ENCODE peak calls at places on chromosomes 7 and 10, in seven cellular contexts. One of them, this sample, is unnamed.

GRCh38 chr10:24642921-24643678 is 80.6 kb downstream of the ARHGAP21 start:
- DNase-seq in sigmoid colon: no peak
- DNase-seq in GM12892: no peak
- DNase-seq in vagina: no peak
- DNase-seq in breast epithelium: no peak
- DNase-seq in stomach: no peak
- DNase-seq in Panc1: peak; percentile 55
- DNase-seq in this sample: no peak

GRCh38 chr10:14397069-14397468 is 66.3 kb upstream of the FRMD4A start:
- DNase-seq in sigmoid colon: no peak
- DNase-seq in GM12892: no peak
- DNase-seq in vagina: no peak
- DNase-seq in breast epithelium: no peak
- DNase-seq in stomach: no peak
- DNase-seq in Panc1: no peak
- DNase-seq in this sample: no peak

GRCh38 chr10:59362991-59363390 is 642 bp upstream of the FAM13C start:
- DNase-seq in sigmoid colon: peak; percentile 90
- DNase-seq in GM12892: no peak
- DNase-seq in vagina: no peak
- DNase-seq in breast epithelium: peak; percentile 60
- DNase-seq in stomach: peak; percentile 50
- DNase-seq in Panc1: no peak
- DNase-seq in this sample: peak; percentile 93

GRCh38 chr10:49605177-49605938 is 4.8 kb upstream of the SLC18A3 start:
- DNase-seq in sigmoid colon: no peak
- DNase-seq in GM12892: no peak
- DNase-seq in vagina: peak; percentile 64
- DNase-seq in breast epithelium: no peak
- DNase-seq in stomach: peak; percentile 10
- DNase-seq in Panc1: no peak
- DNase-seq in this sample: no peak

GRCh38 chr10:4013651-4014085 is 228.7 kb upstream of the KLF6 start:
- DNase-seq in sigmoid colon: no peak
- DNase-seq in GM12892: no peak
- DNase-seq in vagina: no peak
- DNase-seq in breast epithelium: no peak
- DNase-seq in stomach: no peak
- DNase-seq in Panc1: no peak
- DNase-seq in this sample: peak; percentile 45

GRCh38 chr10:92785118-92785517 is 63.2 kb upstream of the EXOC6 start:
- DNase-seq in sigmoid colon: no peak
- DNase-seq in GM12892: no peak
- DNase-seq in vagina: no peak
- DNase-seq in breast epithelium: no peak
- DNase-seq in stomach: no peak
- DNase-seq in Panc1: no peak
- DNase-seq in this sample: no peak

GRCh38 chr7:142859829-142860228 is 5.0 kb downstream of the EPHB6 start:
- DNase-seq in sigmoid colon: peak; percentile 66
- DNase-seq in GM12892: no peak
- DNase-seq in vagina: no peak
- DNase-seq in breast epithelium: peak; percentile 52
- DNase-seq in stomach: no peak
- DNase-seq in Panc1: no peak
- DNase-seq in this sample: no peak

GRCh38 chr7:142750321-142750938 is 1.2 kb downstream of the PRSS1 start:
- DNase-seq in sigmoid colon: no peak
- DNase-seq in GM12892: no peak
- DNase-seq in vagina: peak; percentile 25
- DNase-seq in breast epithelium: no peak
- DNase-seq in stomach: no peak
- DNase-seq in Panc1: no peak
- DNase-seq in this sample: peak; percentile 86

GRCh38 chr10:51342381-51342780 is 268.1 kb downstream of the PRKG1 start:
- DNase-seq in sigmoid colon: no peak
- DNase-seq in GM12892: no peak
- DNase-seq in vagina: no peak
- DNase-seq in breast epithelium: no peak
- DNase-seq in stomach: no peak
- DNase-seq in Panc1: no peak
- DNase-seq in this sample: no peak

GRCh38 chr10:103645141-103646054 is 151.9 kb downstream of the NEURL1 start:
- DNase-seq in sigmoid colon: peak; percentile 86
- DNase-seq in GM12892: no peak
- DNase-seq in vagina: no peak
- DNase-seq in breast epithelium: no peak
- DNase-seq in stomach: peak; percentile 43
- DNase-seq in Panc1: no peak
- DNase-seq in this sample: peak; percentile 96

GRCh38 chr7:150788474-150789269 is 11.5 kb downstream of the TMEM176B start:
- DNase-seq in sigmoid colon: peak; percentile 79
- DNase-seq in GM12892: no peak
- DNase-seq in vagina: no peak
- DNase-seq in breast epithelium: no peak
- DNase-seq in stomach: no peak
- DNase-seq in Panc1: no peak
- DNase-seq in this sample: no peak
- TF ChIP-seq POLR2AphosphoS5 in sigmoid colon: no peak
- TF ChIP-seq POLR2AphosphoS5 in GM12892: no peak
- TF ChIP-seq POLR2AphosphoS5 in vagina: no peak
- TF ChIP-seq POLR2AphosphoS5 in breast epithelium: no peak
- TF ChIP-seq POLR2AphosphoS5 in stomach: peak; percentile 24
- TF ChIP-seq POLR2AphosphoS5 in Panc1: no peak
- TF ChIP-seq POLR2AphosphoS5 in this sample: no peak

GRCh38 chr10:77374189-77374656 is 263.4 kb downstream of the KCNMA1 start:
- DNase-seq in sigmoid colon: peak; percentile 87
- DNase-seq in GM12892: no peak
- DNase-seq in vagina: no peak
- DNase-seq in breast epithelium: no peak
- DNase-seq in stomach: no peak
- DNase-seq in Panc1: no peak
- DNase-seq in this sample: no peak
- TF ChIP-seq POLR2AphosphoS5 in sigmoid colon: peak; percentile 84
- TF ChIP-seq POLR2AphosphoS5 in GM12892: no peak
- TF ChIP-seq POLR2AphosphoS5 in vagina: no peak
- TF ChIP-seq POLR2AphosphoS5 in breast epithelium: no peak
- TF ChIP-seq POLR2AphosphoS5 in stomach: peak; percentile 75
- TF ChIP-seq POLR2AphosphoS5 in Panc1: no peak
- TF ChIP-seq POLR2AphosphoS5 in this sample: peak; percentile 64

DNA sequence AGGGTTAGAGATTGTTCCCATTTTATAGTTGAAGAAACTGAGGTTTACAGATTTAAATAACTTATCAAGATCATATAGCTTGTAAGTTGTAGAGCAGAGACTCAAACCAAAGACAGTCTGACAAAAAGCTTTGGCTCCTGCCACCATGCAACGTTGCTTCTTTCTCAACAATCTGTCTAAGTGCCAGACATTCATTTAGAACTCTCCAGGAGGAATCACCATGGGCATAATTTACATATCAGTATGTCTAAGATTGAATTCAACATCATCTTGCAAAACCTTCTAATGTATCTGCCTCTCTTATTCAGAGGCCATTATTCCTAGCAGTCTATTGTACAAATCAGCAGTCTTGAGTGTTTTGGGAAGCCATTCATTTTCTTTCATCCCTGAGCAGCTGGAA is 163.5 kb upstream of the PLXDC2 start:
- DNase-seq in sigmoid colon: no peak
- DNase-seq in GM12892: no peak
- DNase-seq in vagina: no peak
- DNase-seq in breast epithelium: no peak
- DNase-seq in stomach: no peak
- DNase-seq in Panc1: no peak
- DNase-seq in this sample: no peak
- TF ChIP-seq POLR2AphosphoS5 in sigmoid colon: no peak
- TF ChIP-seq POLR2AphosphoS5 in GM12892: no peak
- TF ChIP-seq POLR2AphosphoS5 in vagina: no peak
- TF ChIP-seq POLR2AphosphoS5 in breast epithelium: no peak
- TF ChIP-seq POLR2AphosphoS5 in stomach: no peak
- TF ChIP-seq POLR2AphosphoS5 in Panc1: no peak
- TF ChIP-seq POLR2AphosphoS5 in this sample: no peak

GRCh38 chr10:21036757-21037156 is 139.6 kb upstream of the NEBL start:
- DNase-seq in sigmoid colon: no peak
- DNase-seq in GM12892: no peak
- DNase-seq in vagina: no peak
- DNase-seq in breast epithelium: no peak
- DNase-seq in stomach: no peak
- DNase-seq in Panc1: no peak
- DNase-seq in this sample: no peak

GRCh38 chr10:21047511-21047910 is 150.4 kb upstream of the NEBL start:
- DNase-seq in sigmoid colon: no peak
- DNase-seq in GM12892: no peak
- DNase-seq in vagina: no peak
- DNase-seq in breast epithelium: no peak
- DNase-seq in stomach: no peak
- DNase-seq in Panc1: no peak
- DNase-seq in this sample: no peak

GRCh38 chr10:21047096-21047495 is 150.0 kb upstream of the NEBL start:
- DNase-seq in sigmoid colon: no peak
- DNase-seq in GM12892: no peak
- DNase-seq in vagina: no peak
- DNase-seq in breast epithelium: no peak
- DNase-seq in stomach: no peak
- DNase-seq in Panc1: no peak
- DNase-seq in this sample: no peak

GRCh38 chr10:21042536-21042935 is 145.4 kb upstream of the NEBL start:
- DNase-seq in sigmoid colon: no peak
- DNase-seq in GM12892: no peak
- DNase-seq in vagina: no peak
- DNase-seq in breast epithelium: no peak
- DNase-seq in stomach: no peak
- DNase-seq in Panc1: no peak
- DNase-seq in this sample: no peak

GRCh38 chr10:21041763-21042458 is 144.8 kb upstream of the NEBL start:
- DNase-seq in sigmoid colon: no peak
- DNase-seq in GM12892: no peak
- DNase-seq in vagina: no peak
- DNase-seq in breast epithelium: no peak
- DNase-seq in stomach: no peak
- DNase-seq in Panc1: no peak
- DNase-seq in this sample: no peak
- TF ChIP-seq POLR2AphosphoS5 in sigmoid colon: no peak
- TF ChIP-seq POLR2AphosphoS5 in GM12892: no peak
- TF ChIP-seq POLR2AphosphoS5 in vagina: no peak
- TF ChIP-seq POLR2AphosphoS5 in breast epithelium: no peak
- TF ChIP-seq POLR2AphosphoS5 in stomach: no peak
- TF ChIP-seq POLR2AphosphoS5 in Panc1: no peak
- TF ChIP-seq POLR2AphosphoS5 in this sample: no peak

GRCh38 chr10:122050811-122051210 is 61.8 kb downstream of the TACC2 start:
- DNase-seq in sigmoid colon: no peak
- DNase-seq in GM12892: no peak
- DNase-seq in vagina: no peak
- DNase-seq in breast epithelium: no peak
- DNase-seq in stomach: no peak
- DNase-seq in Panc1: no peak
- DNase-seq in this sample: no peak
- TF ChIP-seq POLR2AphosphoS5 in sigmoid colon: no peak
- TF ChIP-seq POLR2AphosphoS5 in GM12892: no peak
- TF ChIP-seq POLR2AphosphoS5 in vagina: no peak
- TF ChIP-seq POLR2AphosphoS5 in breast epithelium: no peak
- TF ChIP-seq POLR2AphosphoS5 in stomach: no peak
- TF ChIP-seq POLR2AphosphoS5 in Panc1: no peak
- TF ChIP-seq POLR2AphosphoS5 in this sample: no peak

DNA sequence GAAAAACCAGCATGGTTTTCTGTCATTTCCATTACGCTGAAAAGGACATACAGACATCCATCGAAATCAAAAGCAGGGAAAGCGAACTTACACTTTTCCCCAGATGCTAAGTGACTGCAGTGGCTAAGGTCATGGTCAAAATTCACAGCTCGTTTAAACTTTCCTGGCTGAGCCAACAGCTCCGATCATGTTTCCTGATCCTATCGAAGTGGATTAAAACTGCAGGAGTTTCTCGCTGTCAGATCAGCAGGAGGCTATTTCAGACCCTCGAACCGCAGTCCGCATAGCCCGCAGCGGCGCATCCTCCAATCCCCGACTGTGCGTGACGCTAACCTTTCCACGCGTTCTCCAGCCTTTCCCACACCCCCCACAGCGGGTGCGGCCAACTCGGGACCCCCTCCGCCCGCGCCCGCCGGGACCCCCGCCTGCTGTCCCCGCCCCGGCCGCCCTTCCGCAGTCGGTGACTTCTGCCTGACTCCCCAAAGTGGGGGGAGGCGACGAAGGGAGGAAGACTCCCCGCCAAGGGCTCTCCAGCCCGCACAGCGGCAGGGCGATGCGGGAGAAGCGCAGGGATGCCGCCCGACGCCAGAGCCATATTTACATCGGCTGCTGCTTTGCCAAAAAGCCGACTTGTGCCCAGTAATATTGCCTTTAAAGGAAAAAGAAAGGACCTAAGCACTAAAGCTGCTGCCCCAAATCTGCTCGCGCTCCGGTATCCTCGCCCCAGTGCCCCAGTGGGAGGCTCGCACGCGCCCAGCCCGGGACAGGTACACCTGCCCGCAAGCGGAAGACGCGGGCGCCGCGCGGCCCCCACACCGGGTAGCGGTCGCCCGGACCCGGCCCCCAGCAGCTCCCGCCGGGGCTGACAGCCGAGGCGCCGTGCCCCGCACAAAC is 1.2 kb downstream of the PIP4K2A start:
- DNase-seq in sigmoid colon: no peak
- DNase-seq in GM12892: peak; percentile 27
- DNase-seq in vagina: no peak
- DNase-seq in breast epithelium: no peak
- DNase-seq in stomach: peak; percentile 38
- DNase-seq in Panc1: no peak
- DNase-seq in this sample: no peak
- TF ChIP-seq POLR2AphosphoS5 in sigmoid colon: no peak
- TF ChIP-seq POLR2AphosphoS5 in GM12892: no peak
- TF ChIP-seq POLR2AphosphoS5 in vagina: no peak
- TF ChIP-seq POLR2AphosphoS5 in breast epithelium: no peak
- TF ChIP-seq POLR2AphosphoS5 in stomach: no peak
- TF ChIP-seq POLR2AphosphoS5 in Panc1: no peak
- TF ChIP-seq POLR2AphosphoS5 in this sample: no peak

DNA sequence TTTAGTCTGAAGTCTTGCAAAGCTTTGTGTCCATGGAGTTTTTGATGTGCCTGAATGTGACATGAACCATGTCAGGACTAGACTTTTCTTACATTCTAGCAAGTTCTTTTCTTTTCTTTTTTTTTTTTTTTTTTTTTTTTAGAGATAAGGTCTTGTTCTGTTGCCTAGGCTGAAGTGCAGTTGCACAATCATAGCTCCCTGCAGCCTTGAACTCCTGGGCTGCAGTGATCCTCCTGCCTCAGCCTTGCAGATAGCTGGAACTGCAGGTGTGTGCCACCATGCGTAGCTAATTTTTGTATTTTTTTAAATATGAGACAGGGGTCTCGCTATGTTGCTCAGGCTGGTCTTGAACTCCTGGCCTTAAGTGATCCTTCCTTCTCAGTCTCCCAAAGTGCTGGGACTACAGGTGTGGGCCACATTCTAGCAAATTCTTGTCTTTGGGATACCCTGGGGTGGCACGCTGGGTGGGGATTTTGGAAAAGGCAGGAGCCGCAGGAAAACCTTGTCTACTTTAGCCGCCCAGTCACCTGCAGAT is 152.8 kb downstream of the SVIL start:
- DNase-seq in sigmoid colon: no peak
- DNase-seq in GM12892: no peak
- DNase-seq in vagina: no peak
- DNase-seq in breast epithelium: no peak
- DNase-seq in stomach: no peak
- DNase-seq in Panc1: no peak
- DNase-seq in this sample: no peak
- TF ChIP-seq POLR2AphosphoS5 in sigmoid colon: no peak
- TF ChIP-seq POLR2AphosphoS5 in GM12892: no peak
- TF ChIP-seq POLR2AphosphoS5 in vagina: no peak
- TF ChIP-seq POLR2AphosphoS5 in breast epithelium: no peak
- TF ChIP-seq POLR2AphosphoS5 in stomach: no peak
- TF ChIP-seq POLR2AphosphoS5 in Panc1: no peak
- TF ChIP-seq POLR2AphosphoS5 in this sample: no peak

GRCh38 chr10:119197921-119198320 is 9.4 kb upstream of the GRK5 start:
- DNase-seq in sigmoid colon: no peak
- DNase-seq in GM12892: no peak
- DNase-seq in vagina: no peak
- DNase-seq in breast epithelium: no peak
- DNase-seq in stomach: no peak
- DNase-seq in Panc1: no peak
- DNase-seq in this sample: no peak
- TF ChIP-seq POLR2AphosphoS5 in sigmoid colon: no peak
- TF ChIP-seq POLR2AphosphoS5 in GM12892: no peak
- TF ChIP-seq POLR2AphosphoS5 in vagina: peak; percentile 80
- TF ChIP-seq POLR2AphosphoS5 in breast epithelium: no peak
- TF ChIP-seq POLR2AphosphoS5 in stomach: no peak
- TF ChIP-seq POLR2AphosphoS5 in Panc1: no peak
- TF ChIP-seq POLR2AphosphoS5 in this sample: no peak

This sample was measured in esophagus muscularis mucosa.